ENCODE peak calls at places on chromosomes 12 and 14, in seven cellular contexts. K, A, D, B, X, L and J are unnamed samples.

GRCh38 chr12:104223599-104224168 is 8.1 kb downstream of the TXNRD1 start:
- DNase-seq in A (no peak), K (no peak), L (no peak), D (no peak), X (no peak), B (no peak), J (no peak)

GRCh38 chr14:90061849-90062794 is at the start of gene KCNK13:
- DNase-seq in D (peak), K (no peak), L (peak), B (no peak), X (peak), A (peak), J (no peak)

GRCh38 chr12:1481919-1482318 is 112.5 kb downstream of the FBXL14 start:
- DNase-seq in K (no peak), A (peak), D (no peak), X (no peak), L (no peak), B (no peak), J (no peak)

GRCh38 chr12:121467638-121468403 is 67.9 kb downstream of the RNF34 start:
- DNase-seq in A (no peak), D (no peak), L (peak), K (peak), B (no peak), X (no peak), J (no peak)

GRCh38 chr14:80491131-80491530 is 279.8 kb upstream of the DIO2 start:
- DNase-seq in X (peak), L (no peak), B (no peak), K (no peak), D (no peak), A (no peak), J (no peak)

GRCh38 chr14:36450550-36450949 is 69.5 kb downstream of the NKX2-1 start:
- DNase-seq in X (no peak), K (no peak), D (no peak), B (no peak), L (no peak), A (no peak), J (no peak)

GRCh38 chr14:97710726-97711125 is 913.5 kb downstream of the VRK1 start:
- DNase-seq in D (no peak), X (no peak), A (no peak), K (no peak), B (no peak), L (no peak), J (no peak)

GRCh38 chr12:49982246-49983229 is 9.8 kb downstream of the AQP6 start:
- DNase-seq in B (no peak), K (no peak), X (no peak), L (no peak), D (no peak), A (peak), J (no peak)

GRCh38 chr14:24982472-24983155 is 67.3 kb downstream of the STXBP6 start:
- DNase-seq in B (no peak), K (no peak), D (no peak), A (no peak), L (no peak), X (no peak), J (no peak)

GRCh38 chr12:32039917-32040575 is 66.6 kb upstream of the BICD1 start:
- DNase-seq in B (no peak), A (no peak), X (no peak), D (no peak), L (no peak), K (no peak), J (no peak)

GRCh38 chr12:101927042-101927441 is 49.7 kb downstream of the DRAM1 start:
- DNase-seq in X (no peak), D (no peak), L (no peak), K (no peak), B (no peak), A (no peak), J (no peak)

GRCh38 chr14:88241810-88242209 is 81.3 kb downstream of the KCNK10 start:
- DNase-seq in B (no peak), A (no peak), D (no peak), K (no peak), X (no peak), L (no peak), J (no peak)

GRCh38 chr14:34318014-34318413 is 144.0 kb downstream of the SPTSSA start:
- DNase-seq in X (no peak), L (no peak), K (no peak), B (no peak), D (no peak), A (no peak), J (no peak)

GRCh38 chr12:18224745-18225144 is 36.6 kb upstream of the PIK3C2G start:
- DNase-seq in K (no peak), B (no peak), A (no peak), L (no peak), X (no peak), D (peak), J (no peak)

GRCh38 chr14:69054030-69054429 is 74.9 kb upstream of the ACTN1 start:
- DNase-seq in D (no peak), B (no peak), A (no peak), X (no peak), K (no peak), L (no peak), J (no peak)

GRCh38 chr14:85634205-85634604 is 104.3 kb downstream of the FLRT2 start:
- DNase-seq in D (no peak), B (no peak), X (no peak), K (no peak), L (no peak), A (no peak), J (no peak)

GRCh38 chr14:102472815-102473158 is 36.8 kb downstream of the ANKRD9 start:
- DNase-seq in B (no peak), L (no peak), K (no peak), D (no peak), A (no peak), X (no peak), J (no peak)

GRCh38 chr12:94761559-94761958 is 111.2 kb upstream of the TMCC3 start:
- DNase-seq in D (no peak), B (no peak), A (no peak), K (no peak), L (no peak), X (no peak), J (no peak)

GRCh38 chr14:29220077-29220476 is 453.5 kb downstream of the FOXG1 start:
- DNase-seq in A (no peak), X (no peak), D (peak), L (no peak), B (no peak), K (no peak), J (no peak)